ENCODE peak calls at places on chromosomes 6 and 20, in four cellular contexts. One of them, this sample, is unnamed.
A peak's percentile ranks its signal among the peaks of the same experiment; 100 is the strongest.

GRCh38 chr20:61589055-61589385 is 337.0 kb downstream of the CDH4 start:
- DNase-seq in kidney epithelial cell: peak; percentile 61
- DNase-seq in stimulated activated naive B cell treated with anti-CD40 and anti-IgM and Interleukin-4, amounts not matched to agents 10 μg/mL and 1 μg/mL and 100 μg/mL, for 72 hours: no peak
- DNase-seq in AG08396: peak; percentile 77
- DNase-seq in this sample: no peak

GRCh38 chr20:53260168-53260567 is 288.0 kb downstream of the TSHZ2 start:
- DNase-seq in kidney epithelial cell: no peak
- DNase-seq in stimulated activated naive B cell treated with anti-CD40 and anti-IgM and Interleukin-4, amounts not matched to agents 10 μg/mL and 1 μg/mL and 100 μg/mL, for 72 hours: no peak
- DNase-seq in AG08396: no peak
- DNase-seq in this sample: no peak

GRCh38 chr20:19802492-19803158 is 44.6 kb downstream of the RIN2 start:
- DNase-seq in kidney epithelial cell: peak; percentile 90
- DNase-seq in stimulated activated naive B cell treated with anti-CD40 and anti-IgM and Interleukin-4, amounts not matched to agents 10 μg/mL and 1 μg/mL and 100 μg/mL, for 72 hours: no peak
- DNase-seq in AG08396: no peak
- DNase-seq in this sample: no peak

GRCh38 chr20:50446351-50447101 is 63.7 kb upstream of the PTPN1 start:
- DNase-seq in kidney epithelial cell: no peak
- DNase-seq in stimulated activated naive B cell treated with anti-CD40 and anti-IgM and Interleukin-4, amounts not matched to agents 10 μg/mL and 1 μg/mL and 100 μg/mL, for 72 hours: no peak
- DNase-seq in AG08396: no peak
- DNase-seq in this sample: peak; percentile 27

GRCh38 chr6:68368845-68369244 is 266.2 kb upstream of the ADGRB3 start:
- DNase-seq in kidney epithelial cell: no peak
- DNase-seq in stimulated activated naive B cell treated with anti-CD40 and anti-IgM and Interleukin-4, amounts not matched to agents 10 μg/mL and 1 μg/mL and 100 μg/mL, for 72 hours: no peak
- DNase-seq in AG08396: no peak
- DNase-seq in this sample: no peak

GRCh38 chr20:21377701-21378100 is 19.6 kb downstream of the NKX2-4 start:
- DNase-seq in kidney epithelial cell: no peak
- DNase-seq in stimulated activated naive B cell treated with anti-CD40 and anti-IgM and Interleukin-4, amounts not matched to agents 10 μg/mL and 1 μg/mL and 100 μg/mL, for 72 hours: no peak
- DNase-seq in AG08396: no peak
- DNase-seq in this sample: no peak

GRCh38 chr20:41287327-41287726 is 30.2 kb downstream of the ZHX3 start:
- DNase-seq in kidney epithelial cell: peak; percentile 25
- DNase-seq in stimulated activated naive B cell treated with anti-CD40 and anti-IgM and Interleukin-4, amounts not matched to agents 10 μg/mL and 1 μg/mL and 100 μg/mL, for 72 hours: no peak
- DNase-seq in AG08396: peak; percentile 29
- DNase-seq in this sample: no peak

GRCh38 chr20:19812056-19812455 is 54.0 kb downstream of the RIN2 start:
- DNase-seq in kidney epithelial cell: no peak
- DNase-seq in stimulated activated naive B cell treated with anti-CD40 and anti-IgM and Interleukin-4, amounts not matched to agents 10 μg/mL and 1 μg/mL and 100 μg/mL, for 72 hours: no peak
- DNase-seq in AG08396: no peak
- DNase-seq in this sample: no peak

GRCh38 chr6:72894091-72894490 is 272.2 kb downstream of the KCNQ5 start:
- DNase-seq in kidney epithelial cell: no peak
- DNase-seq in stimulated activated naive B cell treated with anti-CD40 and anti-IgM and Interleukin-4, amounts not matched to agents 10 μg/mL and 1 μg/mL and 100 μg/mL, for 72 hours: no peak
- DNase-seq in AG08396: no peak
- DNase-seq in this sample: no peak

GRCh38 chr6:4242593-4242992 is 107.2 kb upstream of the ECI2 start:
- DNase-seq in kidney epithelial cell: no peak
- DNase-seq in stimulated activated naive B cell treated with anti-CD40 and anti-IgM and Interleukin-4, amounts not matched to agents 10 μg/mL and 1 μg/mL and 100 μg/mL, for 72 hours: no peak
- DNase-seq in AG08396: no peak
- DNase-seq in this sample: no peak

GRCh38 chr6:122753688-122754056 is 25.8 kb upstream of the FABP7 start:
- DNase-seq in kidney epithelial cell: no peak
- DNase-seq in stimulated activated naive B cell treated with anti-CD40 and anti-IgM and Interleukin-4, amounts not matched to agents 10 μg/mL and 1 μg/mL and 100 μg/mL, for 72 hours: no peak
- DNase-seq in AG08396: no peak
- DNase-seq in this sample: no peak

GRCh38 chr20:49482621-49483017 is at the start of gene KCNB1:
- DNase-seq in kidney epithelial cell: no peak
- DNase-seq in stimulated activated naive B cell treated with anti-CD40 and anti-IgM and Interleukin-4, amounts not matched to agents 10 μg/mL and 1 μg/mL and 100 μg/mL, for 72 hours: peak; percentile 8
- DNase-seq in AG08396: peak; percentile 76
- DNase-seq in this sample: peak; percentile 65

GRCh38 chr6:51292659-51293058 is 474.0 kb downstream of the TFAP2B start:
- DNase-seq in kidney epithelial cell: peak; percentile 16
- DNase-seq in stimulated activated naive B cell treated with anti-CD40 and anti-IgM and Interleukin-4, amounts not matched to agents 10 μg/mL and 1 μg/mL and 100 μg/mL, for 72 hours: no peak
- DNase-seq in AG08396: no peak
- DNase-seq in this sample: no peak

GRCh38 chr6:37158508-37158907 is 11.4 kb upstream of the PIM1 start:
- DNase-seq in kidney epithelial cell: no peak
- DNase-seq in stimulated activated naive B cell treated with anti-CD40 and anti-IgM and Interleukin-4, amounts not matched to agents 10 μg/mL and 1 μg/mL and 100 μg/mL, for 72 hours: no peak
- DNase-seq in AG08396: no peak
- DNase-seq in this sample: no peak

GRCh38 chr6:129980821-129981220 is 37.6 kb upstream of the L3MBTL3 start:
- DNase-seq in kidney epithelial cell: no peak
- DNase-seq in stimulated activated naive B cell treated with anti-CD40 and anti-IgM and Interleukin-4, amounts not matched to agents 10 μg/mL and 1 μg/mL and 100 μg/mL, for 72 hours: no peak
- DNase-seq in AG08396: no peak
- DNase-seq in this sample: no peak

GRCh38 chr20:37562695-37563480 is 35.2 kb upstream of the BLCAP start:
- DNase-seq in kidney epithelial cell: no peak
- DNase-seq in stimulated activated naive B cell treated with anti-CD40 and anti-IgM and Interleukin-4, amounts not matched to agents 10 μg/mL and 1 μg/mL and 100 μg/mL, for 72 hours: no peak
- DNase-seq in AG08396: no peak
- DNase-seq in this sample: no peak

GRCh38 chr6:28401172-28401571 is 1.6 kb upstream of the ZSCAN12 start:
- DNase-seq in kidney epithelial cell: no peak
- DNase-seq in stimulated activated naive B cell treated with anti-CD40 and anti-IgM and Interleukin-4, amounts not matched to agents 10 μg/mL and 1 μg/mL and 100 μg/mL, for 72 hours: no peak
- DNase-seq in AG08396: no peak
- DNase-seq in this sample: no peak

GRCh38 chr6:2850480-2851150 is 9.0 kb upstream of the SERPINB1 start:
- DNase-seq in kidney epithelial cell: no peak
- DNase-seq in stimulated activated naive B cell treated with anti-CD40 and anti-IgM and Interleukin-4, amounts not matched to agents 10 μg/mL and 1 μg/mL and 100 μg/mL, for 72 hours: no peak
- DNase-seq in AG08396: no peak
- DNase-seq in this sample: no peak

This sample was measured in aorta.